ENCODE peak calls at places on chromosome 12, in six cellular contexts. N, Z, F, A, T and J are unnamed samples.

GRCh38 chr12:75908961-75909699 is 122.4 kb downstream of the PHLDA1 start:
- DNase-seq in N (peak), Z (peak), F (peak), A (peak), T (peak), J (peak)

GRCh38 chr12:94172031-94172430 is 23.7 kb downstream of the PLXNC1 start:
- DNase-seq in N (no peak), Z (no peak), F (peak), A (peak), T (no peak), J (no peak)

GRCh38 chr12:106919910-106920544 is 35.7 kb upstream of the TMEM263 start:
- DNase-seq in N (no peak), Z (no peak), F (no peak), A (peak), T (no peak), J (peak)

GRCh38 chr12:4353785-4354208 is 25.7 kb downstream of the FGF23 start:
- DNase-seq in N (no peak), Z (no peak), F (no peak), A (peak), T (no peak), J (no peak)

GRCh38 chr12:105574056-105574715 is 243.7 kb downstream of the C12orf75 start:
- DNase-seq in N (no peak), Z (no peak), F (no peak), A (no peak), T (peak), J (no peak)

GRCh38 chr12:23950011-23950774 is 723 bp upstream of the SOX5 start:
- DNase-seq in N (no peak), Z (no peak), F (no peak), A (peak), T (no peak), J (no peak)

GRCh38 chr12:103503546-103504480 is 8.0 kb upstream of the C12orf42 start:
- DNase-seq in N (peak), Z (no peak), F (no peak), A (no peak), T (no peak), J (no peak)

GRCh38 chr12:75720807-75721206 is 209.4 kb upstream of the KRR1 start:
- DNase-seq in N (no peak), Z (no peak), F (no peak), A (no peak), T (no peak), J (peak)

GRCh38 chr12:29726321-29726692 is 57.4 kb downstream of the TMTC1 start:
- DNase-seq in N (no peak), Z (no peak), F (no peak), A (no peak), T (no peak), J (peak)

GRCh38 chr12:74903522-74903921 is 306.1 kb downstream of the KCNC2 start:
- DNase-seq in N (no peak), Z (no peak), F (no peak), A (no peak), T (no peak), J (no peak)

GRCh38 chr12:2797721-2798418 is 3.1 kb downstream of the FKBP4 start:
- DNase-seq in N (peak), Z (peak), F (no peak), A (peak), T (peak), J (no peak)

GRCh38 chr12:4268549-4269181 is 4.9 kb upstream of the CCND2 start:
- DNase-seq in N (no peak), Z (no peak), F (no peak), A (peak), T (no peak), J (no peak)

GRCh38 chr12:32504626-32505025 is 105.3 kb downstream of the FGD4 start:
- DNase-seq in N (no peak), Z (no peak), F (no peak), A (no peak), T (no peak), J (no peak)

GRCh38 chr12:106123551-106123991 is 15.2 kb downstream of the NUAK1 start:
- DNase-seq in N (peak), Z (no peak), F (peak), A (peak), T (peak), J (peak)

GRCh38 chr12:77007476-77007875 is 57.9 kb downstream of the E2F7 start:
- DNase-seq in N (no peak), Z (no peak), F (no peak), A (peak), T (no peak), J (no peak)

GRCh38 chr12:55034218-55034617 is 14.4 kb downstream of the NEUROD4 start:
- DNase-seq in N (no peak), Z (no peak), F (no peak), A (no peak), T (no peak), J (no peak)

GRCh38 chr12:114902665-114903393 is 218.9 kb upstream of the TBX3 start:
- DNase-seq in N (no peak), Z (no peak), F (peak), A (peak), T (no peak), J (no peak)

GRCh38 chr12:46269429-46270241 is 792 bp upstream of the SLC38A1 start:
- DNase-seq in N (no peak), Z (no peak), F (no peak), A (peak), T (no peak), J (no peak)

DNA sequence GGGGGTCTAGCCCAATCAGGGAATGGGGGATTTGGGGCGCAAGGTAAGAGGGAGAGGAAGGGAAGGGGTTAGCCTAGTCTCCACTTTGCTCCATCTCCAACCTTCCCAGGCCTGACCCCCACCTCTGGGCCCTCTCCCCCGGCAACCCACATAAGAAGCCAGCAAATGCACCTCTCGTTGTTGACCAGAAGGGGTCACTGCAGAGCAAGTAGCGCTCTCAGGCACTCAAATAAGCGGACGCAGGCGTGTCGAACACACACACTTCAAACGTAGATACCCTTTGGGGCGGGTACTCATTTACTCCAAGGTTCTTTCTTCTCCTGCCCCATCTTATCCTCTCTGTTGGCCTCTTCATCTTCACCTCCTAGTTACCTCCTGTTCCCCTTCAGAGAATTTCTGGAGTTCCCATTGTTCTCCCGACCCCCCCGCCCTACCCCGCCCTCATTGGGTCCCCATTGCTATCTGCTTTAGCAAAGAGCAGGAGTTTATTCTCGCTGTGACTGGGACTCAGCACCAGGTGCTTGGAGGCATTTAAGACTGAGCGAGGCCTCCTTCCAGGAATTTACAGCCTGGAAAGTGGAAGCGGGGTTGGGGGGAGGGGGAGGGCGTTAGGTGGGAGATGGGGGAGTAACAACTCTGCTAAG is 1.5 kb upstream of the SRRM4 start:
- DNase-seq in N (no peak), Z (peak), F (no peak), A (peak), T (no peak), J (peak)
- H3K4me3 ChIP-seq in N (no peak), Z (no peak), F (no peak), A (no peak), T (no peak), J (no peak)

DNA sequence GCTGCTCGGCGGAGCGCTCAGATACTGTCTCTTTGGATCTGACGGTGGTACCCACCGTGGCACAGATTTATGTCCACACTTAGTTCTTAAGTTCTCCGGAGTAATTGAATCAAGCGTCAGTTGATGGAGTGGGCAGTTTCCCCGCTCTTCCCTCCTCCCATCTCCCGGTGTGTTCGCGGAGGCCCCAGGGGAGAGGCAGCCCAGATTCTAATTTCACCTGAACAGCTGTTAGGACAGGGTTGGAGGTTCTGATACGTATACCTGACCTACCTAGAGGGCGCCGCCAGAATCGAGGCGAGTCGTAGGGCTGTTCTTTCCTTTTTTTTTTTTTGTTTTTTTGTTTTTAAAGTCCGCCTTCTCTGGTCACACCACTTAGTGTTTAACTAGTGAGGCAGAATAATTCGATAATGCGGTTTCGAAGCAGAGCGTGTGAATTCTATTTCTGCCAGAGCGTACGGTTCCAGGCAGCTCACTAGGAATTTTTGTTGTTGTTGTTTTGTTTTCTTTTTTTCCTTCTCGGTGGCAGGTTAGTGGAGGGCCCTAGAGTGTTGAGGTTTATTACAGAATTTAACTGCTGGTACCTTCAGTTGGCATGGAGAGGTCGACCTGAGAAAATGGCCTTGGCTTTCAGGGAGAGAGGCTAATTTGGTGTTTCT is 22.3 kb upstream of the GNS start:
- DNase-seq in N (no peak), Z (no peak), F (no peak), A (no peak), T (no peak), J (peak)
- H3K4me3 ChIP-seq in N (peak), Z (peak), F (peak), A (no peak), T (peak), J (peak)

GRCh38 chr12:95740751-95741150 is 49.8 kb downstream of the NTN4 start:
- DNase-seq in N (no peak), Z (no peak), F (no peak), A (no peak), T (no peak), J (no peak)
- H3K4me3 ChIP-seq in N (no peak), Z (no peak), F (no peak), A (no peak), T (no peak), J (no peak)

GRCh38 chr12:80711866-80712265 is 4.4 kb downstream of the MYF6 start:
- DNase-seq in N (no peak), Z (no peak), F (no peak), A (no peak), T (no peak), J (no peak)
- H3K4me3 ChIP-seq in N (no peak), Z (no peak), F (no peak), A (no peak), T (no peak), J (no peak)

GRCh38 chr12:7935464-7935772 is 569 bp downstream of the SLC2A3 start:
- DNase-seq in N (no peak), Z (no peak), F (no peak), A (peak), T (no peak), J (no peak)
- H3K4me3 ChIP-seq in N (peak), Z (peak), F (peak), A (peak), T (peak), J (peak)

DNA sequence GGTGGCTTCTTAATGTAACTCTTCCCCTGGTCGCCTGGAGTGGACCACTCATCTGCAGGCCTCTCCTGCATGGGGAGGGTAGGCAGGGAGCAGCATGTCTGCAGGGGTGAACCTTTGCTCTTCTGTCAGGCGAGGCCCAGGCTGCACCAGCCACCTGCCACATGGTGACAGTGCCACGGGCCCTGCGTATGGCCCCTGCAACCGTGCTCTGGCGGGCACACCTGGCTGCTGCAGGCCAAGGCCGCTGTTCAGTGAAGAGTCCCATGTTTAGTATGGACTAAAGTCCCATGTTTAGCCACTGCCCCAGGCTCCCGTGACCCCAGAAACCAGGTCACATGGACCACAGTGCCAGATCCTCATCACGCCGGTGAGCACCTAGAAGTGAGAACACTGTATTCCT is 187.0 kb downstream of the ADGRD1 start:
- DNase-seq in N (no peak), Z (no peak), F (no peak), A (no peak), T (no peak), J (no peak)
- H3K4me3 ChIP-seq in N (no peak), Z (no peak), F (no peak), A (no peak), T (no peak), J (no peak)

DNA sequence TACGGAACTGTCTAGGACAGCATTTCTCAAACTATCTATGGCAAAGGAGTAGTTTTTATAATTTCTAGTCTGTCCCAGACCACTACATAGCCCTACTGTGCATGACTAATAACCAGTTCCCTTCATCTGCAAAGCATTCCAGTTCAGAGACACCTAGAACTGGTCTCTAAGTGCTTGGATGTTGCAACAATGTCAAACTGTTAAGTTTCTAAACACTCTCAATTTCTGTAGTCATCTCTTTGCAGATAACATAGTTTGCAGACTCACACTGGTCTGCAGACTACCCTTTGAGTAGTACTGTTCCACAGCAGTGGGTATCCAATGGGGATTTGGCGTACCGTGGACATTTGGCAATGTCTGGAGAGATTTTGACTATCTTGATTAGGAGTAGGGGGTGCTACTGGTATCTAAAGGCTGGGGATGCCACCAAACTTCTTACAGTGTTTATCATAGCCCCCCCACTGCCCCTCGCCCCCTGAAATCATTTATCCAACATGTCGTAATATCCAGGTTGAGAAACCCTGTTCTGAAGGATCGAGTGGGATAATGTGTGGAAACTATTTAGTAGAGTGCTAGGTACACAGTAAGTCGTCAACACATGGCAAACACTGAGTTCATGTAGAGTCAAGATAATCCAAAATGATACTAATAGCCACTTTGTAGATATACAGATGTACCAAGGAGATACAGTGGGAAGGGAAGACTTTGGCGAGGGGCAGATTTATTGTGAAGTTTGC is 1.7 kb downstream of the C12orf76 start:
- DNase-seq in N (no peak), Z (no peak), F (no peak), A (peak), T (no peak), J (no peak)
- H3K4me3 ChIP-seq in N (no peak), Z (no peak), F (no peak), A (peak), T (no peak), J (no peak)

DNA sequence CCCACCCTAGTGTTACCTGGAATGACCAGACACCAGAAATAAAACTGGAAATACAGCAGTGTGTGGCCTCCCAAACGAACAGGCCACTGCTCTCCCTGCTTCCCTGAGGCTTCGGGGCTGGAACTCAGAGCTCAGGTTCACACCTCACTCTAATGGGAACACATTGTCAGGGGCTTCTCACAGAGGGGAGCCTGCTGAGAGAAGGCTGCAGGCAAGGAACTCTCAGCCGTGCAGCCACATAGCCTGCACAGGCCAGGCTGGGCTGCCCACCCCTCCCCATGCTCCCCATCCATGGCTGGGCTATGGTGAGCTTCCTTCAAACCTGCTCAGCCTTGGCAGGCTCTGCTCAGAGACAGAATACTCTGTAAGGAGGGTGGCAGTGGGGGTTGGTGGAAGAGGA is 302.5 kb downstream of the EMP1 start:
- DNase-seq in N (no peak), Z (no peak), F (no peak), A (no peak), T (no peak), J (no peak)
- H3K4me3 ChIP-seq in N (no peak), Z (no peak), F (no peak), A (no peak), T (no peak), J (no peak)